ENCODE peak calls at places on chromosomes 6 and 20, in nine cellular contexts. W is nephron progenitor cell; Z is EH; H is dorsolateral prefrontal cortex; U is stromal cell of bone marrow; I is germinal center; X is NCI-H345; A is stimulated activated naive CD8-positive, alpha-beta T cell treated with anti-CD3 and anti-CD28 coated beads, Interleukin-15, Interleukin-2, amounts not matched to agents 100 U/mL and 50 U/mL, for 24 hours; R is HCT116. F is an unnamed sample.

GRCh38 chr6:136012948-136013347 is 161.4 kb downstream of the PDE7B start:
- DNase-seq in W (no peak), Z (peak; percentile 22), H (no peak), U (no peak), I (no peak), X (no peak), A (no peak), R (no peak), F (no peak)

GRCh38 chr6:22153384-22154158 is 143.3 kb downstream of the PRL start:
- DNase-seq in W (no peak), Z (no peak), H (no peak), U (no peak), I (no peak), X (no peak), A (no peak), R (no peak), F (no peak)

GRCh38 chr6:63525186-63525878 is 46.9 kb upstream of the LOC128125822 start:
- DNase-seq in W (no peak), Z (no peak), H (no peak), U (no peak), I (no peak), X (no peak), A (no peak), R (peak; percentile 37), F (no peak)

GRCh38 chr20:46520976-46521579 is 7.7 kb upstream of the ZNF334 start:
- DNase-seq in W (peak; percentile 42), Z (peak; percentile 57), H (peak; percentile 66), U (peak; percentile 38), I (peak; percentile 47), X (peak; percentile 55), A (peak; percentile 43), R (peak; percentile 44), F (no peak)

GRCh38 chr6:35725081-35725708 is 11.6 kb upstream of the ARMC12 start:
- DNase-seq in W (no peak), Z (no peak), H (no peak), U (no peak), I (no peak), X (no peak), A (no peak), R (no peak), F (no peak)

GRCh38 chr6:54266400-54266923 is 41.8 kb upstream of the TINAG start:
- DNase-seq in W (no peak), Z (no peak), H (no peak), U (no peak), I (no peak), X (no peak), A (no peak), R (no peak), F (no peak)

GRCh38 chr6:36679043-36679821 is 718 bp downstream of the CDKN1A start:
- DNase-seq in W (peak; percentile 60), Z (peak; percentile 64), H (no peak), U (no peak), I (no peak), X (peak; percentile 57), A (peak; percentile 35), R (no peak), F (peak; percentile 91)

GRCh38 chr6:45504947-45505346 is 127.2 kb upstream of the SUPT3H start:
- DNase-seq in W (peak; percentile 43), Z (peak; percentile 76), H (no peak), U (peak; percentile 44), I (no peak), X (no peak), A (no peak), R (no peak), F (no peak)

GRCh38 chr20:17228624-17229061 is 1.8 kb downstream of the PCSK2 start:
- DNase-seq in W (peak; percentile 42), Z (no peak), H (no peak), U (no peak), I (no peak), X (peak; percentile 82), A (no peak), R (no peak), F (peak; percentile 63)

GRCh38 chr6:106162926-106163325 is 76.8 kb downstream of the PRDM1 start:
- DNase-seq in W (no peak), Z (peak; percentile 30), H (no peak), U (no peak), I (no peak), X (no peak), A (no peak), R (no peak), F (no peak)

GRCh38 chr6:107489636-107490567 is at the start of gene SOBP:
- DNase-seq in W (peak; percentile 83), Z (peak; percentile 23), H (peak; percentile 57), U (no peak), I (peak; percentile 62), X (peak; percentile 84), A (peak; percentile 56), R (no peak), F (peak; percentile 87)

GRCh38 chr20:34472246-34472925 is 43.8 kb upstream of the DYNLRB1 start:
- DNase-seq in W (no peak), Z (peak; percentile 82), H (no peak), U (peak; percentile 45), I (no peak), X (no peak), A (no peak), R (peak; percentile 75), F (no peak)

F was measured in kidney.